ENCODE peak calls at places on chromosomes 4 and X, in eight cellular contexts. N, W, J, V, M, P, B and S are unnamed samples.
A peak's percentile ranks its signal among the peaks of the same experiment; 100 is the strongest.

GRCh38 chr4:54333657-54334056 is 104.6 kb downstream of the PDGFRA start:
- DNase-seq in V (no peak), N (no peak), J (no peak), P (no peak), W (no peak), M (peak; percentile 16), B (no peak), S (no peak)

GRCh38 chrX:131288738-131289511 is at the start of gene IGSF1:
- DNase-seq in J (no peak), P (peak; percentile 34), W (peak; percentile 13), N (peak; percentile 12), B (no peak), V (peak; percentile 60), M (peak; percentile 29), S (no peak)

GRCh38 chr4:102959503-102959902 is 60.0 kb downstream of the SLC9B1 start:
- DNase-seq in P (no peak), B (no peak), N (no peak), J (no peak), V (no peak), W (no peak), M (no peak), S (no peak)

GRCh38 chrX:155065035-155065734 is 5.8 kb downstream of the CMC4 start:
- DNase-seq in W (peak; percentile 68), M (no peak), J (no peak), P (no peak), N (no peak), B (no peak), V (no peak), S (no peak)

GRCh38 chr4:16573744-16574143 is 324.7 kb downstream of the LDB2 start:
- DNase-seq in V (no peak), B (no peak), J (no peak), N (peak; percentile 34), W (peak; percentile 91), M (no peak), P (no peak), S (no peak)

GRCh38 chrX:14899607-14900006 is 26.4 kb downstream of the MOSPD2 start:
- DNase-seq in J (no peak), W (peak; percentile 58), P (peak; percentile 11), V (no peak), B (peak; percentile 15), M (peak; percentile 78), N (no peak), S (no peak)

GRCh38 chrX:50567636-50568035 is 97.0 kb upstream of the DGKK start:
- DNase-seq in V (no peak), B (no peak), W (no peak), N (no peak), P (no peak), J (no peak), M (no peak), S (no peak)

GRCh38 chr4:143701365-143701764 is 890 bp upstream of the FREM3 start:
- DNase-seq in P (no peak), W (no peak), V (no peak), M (no peak), B (no peak), J (no peak), N (no peak), S (no peak)

GRCh38 chr4:78345237-78345636 is 206.3 kb upstream of the ANXA3 start:
- DNase-seq in W (no peak), B (no peak), P (no peak), J (no peak), N (no peak), V (no peak), M (no peak), S (no peak)

GRCh38 chrX:147877726-147878125 is 34.0 kb upstream of the FMR1 start:
- DNase-seq in N (no peak), B (no peak), M (no peak), W (no peak), J (no peak), P (no peak), V (no peak), S (no peak)

GRCh38 chr4:152462047-152462446 is 73.8 kb downstream of the FBXW7 start:
- DNase-seq in J (no peak), N (no peak), W (no peak), B (no peak), P (no peak), V (no peak), M (no peak), S (no peak)

GRCh38 chr4:185640809-185641675 is 105.7 kb upstream of the PDLIM3 start:
- DNase-seq in B (peak; percentile 63), J (no peak), M (peak; percentile 69), V (no peak), N (no peak), P (no peak), W (peak; percentile 86), S (no peak)

GRCh38 chr4:17511041-17511949 is 595 bp downstream of the QDPR start:
- DNase-seq in V (peak; percentile 70), B (peak; percentile 15), M (peak; percentile 48), J (peak; percentile 83), N (peak; percentile 19), P (peak; percentile 46), W (peak; percentile 78), S (peak; percentile 29)

GRCh38 chr4:10018818-10019438 is 2.4 kb downstream of the SLC2A9 start:
- DNase-seq in J (peak; percentile 97), P (peak; percentile 92), W (peak; percentile 94), B (peak; percentile 88), M (peak; percentile 86), V (peak; percentile 94), N (peak; percentile 94), S (peak; percentile 83)

GRCh38 chr4:10020106-10020505 is 1.2 kb downstream of the SLC2A9 start:
- DNase-seq in P (no peak), J (peak; percentile 20), M (no peak), W (no peak), N (no peak), V (no peak), B (no peak), S (no peak)

GRCh38 chr4:10017037-10017893 is 4.0 kb downstream of the SLC2A9 start:
- DNase-seq in W (no peak), N (no peak), M (no peak), B (no peak), P (no peak), J (no peak), V (no peak), S (no peak)

GRCh38 chr4:10020871-10021676 is at the start of gene SLC2A9:
- DNase-seq in P (no peak), N (no peak), W (peak; percentile 60), J (peak; percentile 77), M (no peak), B (no peak), V (no peak), S (no peak)

GRCh38 chr4:10019521-10020051 is 1.7 kb downstream of the SLC2A9 start:
- DNase-seq in V (no peak), M (no peak), P (no peak), N (no peak), B (no peak), W (no peak), J (peak; percentile 77), S (no peak)
- H3K27ac ChIP-seq in V (peak overlapping the region; percentile 77), M (no peak overlapping the region), P (peak overlapping the region; percentile 55), N (peak overlapping the region; percentile 88), B (peak overlapping the region; percentile 53), W (peak overlapping the region; percentile 65), J (peak overlapping the region; percentile 76), S (peak overlapping the region; percentile 66)

GRCh38 chr4:182258441-182259031 is 15.3 kb downstream of the TENM3 start:
- DNase-seq in B (no peak), V (no peak), W (no peak), P (no peak), J (no peak), M (no peak), N (no peak), S (no peak)

GRCh38 chr4:182255421-182256190 is 12.4 kb downstream of the TENM3 start:
- DNase-seq in P (no peak), J (no peak), M (peak; percentile 29), V (no peak), N (no peak), B (no peak), W (no peak), S (no peak)

GRCh38 chr4:182261651-182262223 is 18.5 kb downstream of the TENM3 start:
- DNase-seq in P (no peak), M (peak; percentile 45), B (no peak), N (no peak), V (no peak), W (no peak), J (no peak), S (no peak)

GRCh38 chr4:182254381-182254780 is 11.2 kb downstream of the TENM3 start:
- DNase-seq in N (no peak), J (no peak), V (no peak), B (no peak), M (no peak), P (no peak), W (no peak), S (no peak)

GRCh38 chr4:182257503-182257902 is 14.3 kb downstream of the TENM3 start:
- DNase-seq in N (no peak), V (no peak), P (no peak), W (no peak), B (no peak), M (no peak), J (no peak), S (no peak)
- H3K4me1 ChIP-seq in N (no peaks in the 10 kb centered on the region), V (no peaks in the 10 kb centered on the region), P (no peaks in the 10 kb centered on the region), W (no peaks in the 10 kb centered on the region), B (no peaks in the 10 kb centered on the region), M (no peaks in the 10 kb centered on the region), J (no peaks in the 10 kb centered on the region), S (no peaks in the 10 kb centered on the region)

GRCh38 chr4:5661237-5661636 is 47.1 kb downstream of the EVC2 start:
- DNase-seq in B (no peak), P (no peak), V (no peak), W (no peak), N (no peak), M (no peak), J (no peak), S (no peak)

GRCh38 chr4:5662555-5662954 is 45.8 kb downstream of the EVC2 start:
- DNase-seq in J (no peak), V (no peak), P (no peak), N (no peak), B (no peak), W (no peak), M (no peak), S (no peak)

GRCh38 chr4:5656415-5656814 is 51.9 kb downstream of the EVC2 start:
- DNase-seq in W (no peak), M (peak; percentile 9), N (no peak), J (no peak), B (no peak), V (no peak), P (no peak), S (no peak)

GRCh38 chr4:5658992-5659391 is 49.4 kb downstream of the EVC2 start:
- DNase-seq in M (no peak), J (no peak), N (no peak), P (no peak), V (no peak), W (no peak), B (no peak), S (no peak)

DNA sequence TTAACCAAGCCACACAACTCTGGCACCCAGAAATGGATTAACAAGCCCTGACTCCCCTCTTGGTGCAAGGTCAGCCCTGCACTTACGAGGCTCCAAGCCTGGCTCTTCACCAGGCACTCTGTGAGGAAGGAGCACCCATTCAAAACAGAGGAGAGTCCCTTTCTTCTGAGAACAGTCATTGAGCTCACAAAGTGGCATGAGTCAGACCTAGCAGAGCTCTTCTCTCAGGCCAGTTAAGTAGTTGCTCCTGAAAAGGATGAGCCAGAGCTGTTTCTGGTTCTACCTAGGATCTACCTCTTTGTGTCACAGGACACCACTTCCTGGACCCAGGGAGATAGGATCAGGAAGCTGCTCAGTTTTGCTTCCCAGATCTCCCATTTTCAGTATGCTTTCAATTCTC is 48.2 kb downstream of the EVC2 start:
- DNase-seq in B (no peak), P (no peak), M (no peak), J (no peak), V (no peak), N (no peak), W (peak; percentile 49), S (no peak)
- H3K27ac ChIP-seq in B (no peak overlapping the region), P (no peak overlapping the region), M (no peak overlapping the region), J (no peak overlapping the region), V (no peak overlapping the region), N (no peak overlapping the region), W (no peak overlapping the region), S (no peak overlapping the region)

GRCh38 chr4:70737006-70737405 is 15.2 kb downstream of the RUFY3 start:
- DNase-seq in J (no peak), W (no peak), P (no peak), M (no peak), V (no peak), N (no peak), B (no peak), S (no peak)
- H3K4me1 ChIP-seq in J (peaks cover 42% of the 10 kb centered on the region), W (peaks cover 32% of the 10 kb centered on the region), P (peaks cover 10% of the 10 kb centered on the region), M (peaks cover 17% of the 10 kb centered on the region), V (peaks cover 21% of the 10 kb centered on the region), N (peaks cover 73% of the 10 kb centered on the region), B (peaks cover 25% of the 10 kb centered on the region), S (peaks cover 49% of the 10 kb centered on the region)